ENCODE peak calls at places on chromosomes 13 and 19, in six cellular contexts. One of them, this sample, is unnamed.

GRCh38 chr19:39001016-39001415 is 25.5 kb upstream of the FBXO17 start:
- DNase-seq in endothelial cell of umbilical vein: no peak
- DNase-seq in suprapubic skin: no peak
- DNase-seq in K562: no peak
- DNase-seq in H1: no peak
- DNase-seq in GM23338: no peak
- DNase-seq in this sample: no peak

GRCh38 chr19:55489711-55490477 is 1.7 kb downstream of the SSC5D start:
- DNase-seq in endothelial cell of umbilical vein: no peak
- DNase-seq in suprapubic skin: no peak
- DNase-seq in K562: no peak
- DNase-seq in H1: no peak
- DNase-seq in GM23338: no peak
- DNase-seq in this sample: no peak

GRCh38 chr19:18274303-18274775 is at the start of gene IQCN:
- DNase-seq in endothelial cell of umbilical vein: no peak
- DNase-seq in suprapubic skin: no peak
- DNase-seq in K562: no peak
- DNase-seq in H1: no peak
- DNase-seq in GM23338: peak
- DNase-seq in this sample: peak

GRCh38 chr13:106033634-106034033 is 501.8 kb downstream of the EFNB2 start:
- DNase-seq in endothelial cell of umbilical vein: peak
- DNase-seq in suprapubic skin: no peak
- DNase-seq in K562: no peak
- DNase-seq in H1: no peak
- DNase-seq in GM23338: peak
- DNase-seq in this sample: no peak

GRCh38 chr19:44762033-44762432 is 13.5 kb downstream of the BCL3 start:
- DNase-seq in endothelial cell of umbilical vein: no peak
- DNase-seq in suprapubic skin: no peak
- DNase-seq in K562: no peak
- DNase-seq in H1: no peak
- DNase-seq in GM23338: no peak
- DNase-seq in this sample: no peak

GRCh38 chr19:5035817-5036732 is 67.2 kb downstream of the KDM4B start:
- DNase-seq in endothelial cell of umbilical vein: no peak
- DNase-seq in suprapubic skin: no peak
- DNase-seq in K562: no peak
- DNase-seq in H1: no peak
- DNase-seq in GM23338: no peak
- DNase-seq in this sample: no peak

GRCh38 chr13:97757807-97758206 is 195.7 kb upstream of the IPO5 start:
- DNase-seq in endothelial cell of umbilical vein: no peak
- DNase-seq in suprapubic skin: no peak
- DNase-seq in K562: no peak
- DNase-seq in H1: no peak
- DNase-seq in GM23338: no peak
- DNase-seq in this sample: no peak

GRCh38 chr13:38496956-38497355 is 147.3 kb downstream of the UFM1 start:
- DNase-seq in endothelial cell of umbilical vein: no peak
- DNase-seq in suprapubic skin: no peak
- DNase-seq in K562: no peak
- DNase-seq in H1: no peak
- DNase-seq in GM23338: no peak
- DNase-seq in this sample: no peak

GRCh38 chr13:37595162-37595561 is 3.4 kb downstream of the POSTN start:
- DNase-seq in endothelial cell of umbilical vein: peak
- DNase-seq in suprapubic skin: no peak
- DNase-seq in K562: no peak
- DNase-seq in H1: peak
- DNase-seq in GM23338: peak
- DNase-seq in this sample: no peak

GRCh38 chr19:19554074-19555023 is 16.3 kb downstream of the CILP2 start:
- DNase-seq in endothelial cell of umbilical vein: no peak
- DNase-seq in suprapubic skin: no peak
- DNase-seq in K562: peak
- DNase-seq in H1: no peak
- DNase-seq in GM23338: peak
- DNase-seq in this sample: no peak

GRCh38 chr19:34220472-34221063 is 33.8 kb upstream of the GARRE1 start:
- DNase-seq in endothelial cell of umbilical vein: peak
- DNase-seq in suprapubic skin: no peak
- DNase-seq in K562: peak
- DNase-seq in H1: no peak
- DNase-seq in GM23338: peak
- DNase-seq in this sample: peak

GRCh38 chr19:2039082-2039958 is 11.7 kb downstream of the MKNK2 start:
- DNase-seq in endothelial cell of umbilical vein: no peak
- DNase-seq in suprapubic skin: peak
- DNase-seq in K562: no peak
- DNase-seq in H1: no peak
- DNase-seq in GM23338: no peak
- DNase-seq in this sample: no peak

GRCh38 chr13:45219938-45220375 is 19.1 kb upstream of the KCTD4 start:
- DNase-seq in endothelial cell of umbilical vein: peak
- DNase-seq in suprapubic skin: no peak
- DNase-seq in K562: no peak
- DNase-seq in H1: no peak
- DNase-seq in GM23338: peak
- DNase-seq in this sample: peak

GRCh38 chr19:53785196-53785889 is 38.8 kb downstream of the NLRP12 start:
- DNase-seq in endothelial cell of umbilical vein: no peak
- DNase-seq in suprapubic skin: no peak
- DNase-seq in K562: no peak
- DNase-seq in H1: no peak
- DNase-seq in GM23338: peak
- DNase-seq in this sample: no peak

GRCh38 chr13:37277435-37278144 is 172.1 kb upstream of the CSNK1A1L start:
- DNase-seq in endothelial cell of umbilical vein: no peak
- DNase-seq in suprapubic skin: no peak
- DNase-seq in K562: no peak
- DNase-seq in H1: no peak
- DNase-seq in GM23338: no peak
- DNase-seq in this sample: no peak

GRCh38 chr19:31352296-31352781 is 3.1 kb upstream of the TSHZ3 start:
- DNase-seq in endothelial cell of umbilical vein: no peak
- DNase-seq in suprapubic skin: no peak
- DNase-seq in K562: no peak
- DNase-seq in H1: no peak
- DNase-seq in GM23338: peak
- DNase-seq in this sample: no peak

GRCh38 chr13:97212540-97213146 is 9.5 kb upstream of the MBNL2 start:
- DNase-seq in endothelial cell of umbilical vein: peak
- DNase-seq in suprapubic skin: no peak
- DNase-seq in K562: peak
- DNase-seq in H1: no peak
- DNase-seq in GM23338: peak
- DNase-seq in this sample: no peak

GRCh38 chr19:35241417-35241816 is 7.4 kb upstream of the LSR start:
- DNase-seq in endothelial cell of umbilical vein: no peak
- DNase-seq in suprapubic skin: no peak
- DNase-seq in K562: no peak
- DNase-seq in H1: no peak
- DNase-seq in GM23338: no peak
- DNase-seq in this sample: no peak

GRCh38 chr19:2726160-2726855 is 5.1 kb upstream of the DIRAS1 start:
- DNase-seq in endothelial cell of umbilical vein: no peak
- DNase-seq in suprapubic skin: no peak
- DNase-seq in K562: no peak
- DNase-seq in H1: no peak
- DNase-seq in GM23338: no peak
- DNase-seq in this sample: no peak

GRCh38 chr19:21839966-21840365 is 4.0 kb upstream of the ZNF43 start:
- DNase-seq in endothelial cell of umbilical vein: no peak
- DNase-seq in suprapubic skin: no peak
- DNase-seq in K562: no peak
- DNase-seq in H1: no peak
- DNase-seq in GM23338: no peak
- DNase-seq in this sample: peak

GRCh38 chr19:16125738-16126495 is 14.2 kb downstream of the RAB8A start:
- DNase-seq in endothelial cell of umbilical vein: no peak
- DNase-seq in suprapubic skin: no peak
- DNase-seq in K562: no peak
- DNase-seq in H1: no peak
- DNase-seq in GM23338: no peak
- DNase-seq in this sample: no peak

GRCh38 chr19:39858541-39858940 is 12.4 kb upstream of the FBL start:
- DNase-seq in endothelial cell of umbilical vein: no peak
- DNase-seq in suprapubic skin: no peak
- DNase-seq in K562: peak
- DNase-seq in H1: no peak
- DNase-seq in GM23338: peak
- DNase-seq in this sample: no peak

GRCh38 chr19:19588546-19588945 is 29.9 kb downstream of the PBX4 start:
- DNase-seq in endothelial cell of umbilical vein: no peak
- DNase-seq in suprapubic skin: no peak
- DNase-seq in K562: no peak
- DNase-seq in H1: no peak
- DNase-seq in GM23338: no peak
- DNase-seq in this sample: no peak

GRCh38 chr13:46341112-46341711 is 45.8 kb downstream of the RUBCNL start:
- DNase-seq in endothelial cell of umbilical vein: no peak
- DNase-seq in suprapubic skin: no peak
- DNase-seq in K562: no peak
- DNase-seq in H1: no peak
- DNase-seq in GM23338: no peak
- DNase-seq in this sample: peak

GRCh38 chr19:47284324-47284899 is 9.7 kb downstream of the INAFM1 start:
- DNase-seq in endothelial cell of umbilical vein: peak
- DNase-seq in suprapubic skin: no peak
- DNase-seq in K562: peak
- DNase-seq in H1: no peak
- DNase-seq in GM23338: peak
- DNase-seq in this sample: peak

GRCh38 chr13:91155512-91156114 is 191.9 kb upstream of the MIR17HG start:
- DNase-seq in endothelial cell of umbilical vein: no peak
- DNase-seq in suprapubic skin: no peak
- DNase-seq in K562: no peak
- DNase-seq in H1: no peak
- DNase-seq in GM23338: peak
- DNase-seq in this sample: no peak
- H3K27ac ChIP-seq in endothelial cell of umbilical vein: no peak
- H3K27ac ChIP-seq in suprapubic skin: no peak
- H3K27ac ChIP-seq in K562: no peak
- H3K27ac ChIP-seq in H1: peak
- H3K27ac ChIP-seq in GM23338: no peak
- H3K27ac ChIP-seq in this sample: no peak

GRCh38 chr13:81658598-81659370 is 1317.9 kb upstream of the SPRY2 start:
- DNase-seq in endothelial cell of umbilical vein: no peak
- DNase-seq in suprapubic skin: no peak
- DNase-seq in K562: no peak
- DNase-seq in H1: no peak
- DNase-seq in GM23338: peak
- DNase-seq in this sample: no peak
- TF ChIP-seq POLR2AphosphoS5 in endothelial cell of umbilical vein: no peak
- TF ChIP-seq POLR2AphosphoS5 in suprapubic skin: no peak
- TF ChIP-seq POLR2AphosphoS5 in K562: no peak
- TF ChIP-seq POLR2AphosphoS5 in H1: no peak
- TF ChIP-seq POLR2AphosphoS5 in GM23338: no peak
- TF ChIP-seq POLR2AphosphoS5 in this sample: no peak

DNA sequence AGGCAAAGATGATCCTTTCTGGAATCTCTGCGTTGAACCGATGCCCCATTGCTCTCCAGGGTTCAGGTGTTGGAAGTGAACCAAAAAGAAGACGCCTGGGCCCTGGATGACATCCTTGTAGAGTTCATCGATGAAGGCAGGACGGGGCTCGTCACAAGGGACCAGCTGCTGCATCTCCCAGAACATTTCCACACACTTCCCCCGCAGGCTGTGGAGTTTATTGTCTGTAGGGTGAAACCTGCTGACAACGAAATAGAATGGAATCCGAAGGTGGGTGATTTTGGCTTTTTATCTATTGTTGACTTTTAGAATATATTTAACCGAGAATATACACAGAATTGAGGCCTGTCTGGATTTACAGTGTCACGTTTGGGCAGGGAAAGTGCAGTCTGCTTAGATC is 58.4 kb downstream of the SLC7A9 start:
- DNase-seq in endothelial cell of umbilical vein: no peak
- DNase-seq in suprapubic skin: no peak
- DNase-seq in K562: no peak
- DNase-seq in H1: no peak
- DNase-seq in GM23338: no peak
- DNase-seq in this sample: no peak
- H3K27ac ChIP-seq in endothelial cell of umbilical vein: no peak
- H3K27ac ChIP-seq in suprapubic skin: no peak
- H3K27ac ChIP-seq in K562: no peak
- H3K27ac ChIP-seq in H1: no peak
- H3K27ac ChIP-seq in GM23338: no peak
- H3K27ac ChIP-seq in this sample: no peak

DNA sequence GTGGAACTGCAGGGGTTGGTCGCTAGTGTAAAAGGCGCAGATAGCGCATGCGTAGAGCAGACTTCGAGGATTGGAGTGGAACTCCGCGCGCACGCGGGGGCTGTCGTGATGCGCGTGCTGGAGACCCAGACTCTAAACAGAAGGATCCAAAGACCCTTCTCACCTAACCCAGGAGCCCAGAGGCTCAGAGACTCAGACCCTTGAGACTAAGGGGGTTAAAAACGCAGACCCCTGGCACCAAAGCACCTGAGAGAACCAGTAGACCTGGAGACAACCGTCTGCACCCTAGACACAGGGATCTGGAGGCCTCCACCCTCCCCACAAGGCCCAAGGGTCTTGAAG is 567 bp upstream of the CTU1 start:
- DNase-seq in endothelial cell of umbilical vein: no peak
- DNase-seq in suprapubic skin: no peak
- DNase-seq in K562: no peak
- DNase-seq in H1: no peak
- DNase-seq in GM23338: no peak
- DNase-seq in this sample: peak
- TF ChIP-seq POLR2AphosphoS5 in endothelial cell of umbilical vein: no peak
- TF ChIP-seq POLR2AphosphoS5 in suprapubic skin: no peak
- TF ChIP-seq POLR2AphosphoS5 in K562: no peak
- TF ChIP-seq POLR2AphosphoS5 in H1: no peak
- TF ChIP-seq POLR2AphosphoS5 in GM23338: no peak
- TF ChIP-seq POLR2AphosphoS5 in this sample: no peak